ENCODE peak calls at places on chromosomes 7 and 10, in five cellular contexts. W is HL-60; K is activated naive CD8-positive, alpha-beta T cell treated with anti-CD3 and anti-CD28 coated beads, Interleukin-2, amount 50 U/mL, for 24 hours; T is AG09309; H is NCI-H2081. A is an unnamed sample.

GRCh38 chr7:138449580-138449979 is 10.5 kb upstream of the TRIM24 start:
- DNase-seq in K (peak; percentile 47), H (no peak), T (no peak), W (no peak), A (no peak)

GRCh38 chr7:50807026-50807730 is 24.5 kb upstream of the GRB10 start:
- DNase-seq in K (no peak), H (no peak), T (no peak), W (no peak), A (no peak)

GRCh38 chr10:3719024-3719843 is 65.8 kb downstream of the KLF6 start:
- DNase-seq in H (no peak), K (no peak), W (no peak), T (no peak), A (no peak)

GRCh38 chr7:120828528-120828927 is 29.4 kb downstream of the TSPAN12 start:
- DNase-seq in K (no peak), T (no peak), W (no peak), H (no peak), A (no peak)

GRCh38 chr7:31100870-31101269 is 48.8 kb downstream of the ADCYAP1R1 start:
- DNase-seq in T (no peak), K (no peak), H (no peak), W (no peak), A (no peak)

GRCh38 chr7:43248961-43249807 is 136.7 kb downstream of the HECW1 start:
- DNase-seq in W (no peak), H (no peak), T (no peak), K (no peak), A (peak; percentile 56)

GRCh38 chr7:148623586-148624282 is 33.2 kb downstream of the C7orf33 start:
- DNase-seq in H (no peak), T (peak; percentile 34), K (no peak), W (no peak), A (no peak)

GRCh38 chr7:159109092-159110035 is 35.3 kb downstream of the VIPR2 start:
- DNase-seq in W (no peak), K (no peak), T (no peak), H (no peak), A (no peak)

GRCh38 chr10:133292919-133293809 is 15.5 kb downstream of the TUBGCP2 start:
- DNase-seq in T (no peak), H (no peak), W (no peak), K (peak; percentile 40), A (no peak)

GRCh38 chr7:37067961-37068536 is 343.8 kb upstream of the AOAH start:
- DNase-seq in H (no peak), W (no peak), K (no peak), T (no peak), A (no peak)

GRCh38 chr10:45599021-45599603 is 73.5 kb downstream of the ZFAND4 start:
- DNase-seq in K (no peak), H (no peak), W (no peak), T (no peak), A (no peak)

GRCh38 chr7:96181174-96181573 is 140.7 kb downstream of the SLC25A13 start:
- DNase-seq in K (no peak), T (no peak), H (no peak), W (no peak), A (no peak)

GRCh38 chr10:6321880-6322279 is 119.1 kb downstream of the PFKFB3 start:
- DNase-seq in T (no peak), H (no peak), W (no peak), K (no peak), A (no peak)

GRCh38 chr10:43061331-43061730 is 15.5 kb upstream of the RET start:
- DNase-seq in H (no peak), W (no peak), K (no peak), T (no peak), A (no peak)

GRCh38 chr7:136687693-136688322 is 180.6 kb upstream of the CHRM2 start:
- DNase-seq in K (no peak), W (peak; percentile 18), H (peak; percentile 41), T (no peak), A (no peak)

GRCh38 chr7:75072978-75073282 is 672 bp downstream of the RCC1L start:
- DNase-seq in T (no peak), W (no peak), K (no peak), H (no peak), A (no peak)

GRCh38 chr7:72603073-72603472 is 190.9 kb upstream of the CALN1 start:
- DNase-seq in K (no peak), W (no peak), H (no peak), T (no peak), A (no peak)

GRCh38 chr10:14595526-14596182 is 179.0 kb downstream of the FAM107B start:
- DNase-seq in W (no peak), H (no peak), T (no peak), K (no peak), A (no peak)

GRCh38 chr7:137283147-137283546 is 60.4 kb downstream of the PTN start:
- DNase-seq in K (no peak), W (no peak), T (no peak), H (no peak), A (no peak)

GRCh38 chr7:42068554-42069280 is 168.3 kb downstream of the GLI3 start:
- DNase-seq in H (no peak), T (no peak), K (no peak), W (no peak), A (no peak)

GRCh38 chr10:22630229-22631174 is 83.9 kb downstream of the PIP4K2A start:
- DNase-seq in T (no peak), H (no peak), K (no peak), W (peak; percentile 15), A (no peak)

GRCh38 chr10:118251791-118252190 is 90.3 kb downstream of the FAM204A start:
- DNase-seq in H (no peak), K (no peak), T (no peak), W (no peak), A (no peak)

GRCh38 chr7:2036786-2037185 is 196.0 kb downstream of the MAD1L1 start:
- DNase-seq in H (no peak), W (no peak), K (no peak), T (no peak), A (no peak)

GRCh38 chr7:68216046-68216445 is 1219.4 kb downstream of the TYW1 start:
- DNase-seq in H (no peak), T (no peak), K (no peak), W (no peak), A (no peak)

GRCh38 chr7:134460000-134460399 is 1.1 kb upstream of the AKR1B1 start:
- DNase-seq in W (no peak), T (no peak), K (no peak), H (no peak), A (no peak)

GRCh38 chr7:116717137-116717536 is 45.1 kb downstream of the MET start:
- DNase-seq in W (no peak), H (no peak), K (no peak), T (no peak), A (no peak)

GRCh38 chr7:35519971-35520809 is 174.7 kb downstream of the HERPUD2 start:
- DNase-seq in T (peak; percentile 17), H (peak; percentile 73), K (peak; percentile 54), W (no peak), A (peak; percentile 77)